ENCODE peak calls at places on chromosome 17, in eight cellular contexts. M, B, K, L, D, C, W and H are unnamed samples.

GRCh38 chr17:77535892-77536291 is 395.1 kb downstream of the SEC14L1 start:
- DNase-seq in D (no peak), C (no peak), L (no peak), K (no peak), W (no peak), M (no peak), B (no peak), H (no peak)

GRCh38 chr17:15169676-15170075 is 95.5 kb downstream of the PMP22 start:
- DNase-seq in W (no peak), C (no peak), L (no peak), B (no peak), M (no peak), D (no peak), K (no peak), H (no peak)

GRCh38 chr17:9371019-9371418 is 204.6 kb downstream of the STX8 start:
- DNase-seq in M (peak; percentile 13), D (no peak), K (no peak), C (peak; percentile 93), L (no peak), B (no peak), W (peak; percentile 67), H (no peak)

GRCh38 chr17:20896153-20896649 is 146.6 kb downstream of the USP22 start:
- DNase-seq in K (peak; percentile 21), L (peak; percentile 11), C (peak; percentile 12), B (no peak), M (no peak), D (peak; percentile 18), W (no peak), H (no peak)

GRCh38 chr17:622356-622755 is 92.3 kb downstream of the VPS53 start:
- DNase-seq in W (no peak), C (peak; percentile 72), M (no peak), K (no peak), L (no peak), B (no peak), D (no peak), H (no peak)

GRCh38 chr17:58060596-58061191 is 22.5 kb upstream of the DYNLL2 start:
- DNase-seq in D (no peak), M (no peak), B (no peak), C (no peak), W (no peak), K (no peak), L (no peak), H (no peak)

GRCh38 chr17:78399693-78400144 is 21.3 kb downstream of the PGS1 start:
- DNase-seq in K (no peak), C (no peak), M (no peak), B (no peak), L (no peak), D (no peak), W (peak; percentile 75), H (no peak)

GRCh38 chr17:39196820-39197331 is 593 bp downstream of the CACNB1 start:
- DNase-seq in B (no peak), M (no peak), L (no peak), W (peak; percentile 54), D (no peak), C (no peak), K (no peak), H (no peak)

GRCh38 chr17:17741346-17742023 is 60.2 kb downstream of the RAI1 start:
- DNase-seq in W (no peak), L (no peak), K (no peak), C (no peak), M (no peak), D (no peak), B (no peak), H (no peak)